ENCODE peak calls at places on chromosomes 6 and 20, in nine cellular contexts. P is CD8-positive, alpha-beta T cell; B is RWPE1; V is stimulated activated CD4-positive, alpha-beta T cell treated with anti-CD3 and anti-CD28 coated beads, TNF-alpha, amount 100 ng/mL, for 48 hours; I is NB4; R is fibroblast of mammary gland; D is Caco-2; A is EL; U is stimulated activated CD8-positive, alpha-beta memory T cell treated with anti-CD3 and anti-CD28 coated beads, Interleukin-15, amount 100 ng/mL, for 24 hours. T is an unnamed sample.

GRCh38 chr20:58271596-58272460 is 37.7 kb upstream of the RAB22A start:
- DNase-seq in P (no peak), B (no peak), V (peak; percentile 33), I (no peak), R (no peak), D (no peak), A (no peak), U (no peak), T (no peak)

GRCh38 chr6:164695896-164696295 is 613.5 kb downstream of the C6orf118 start:
- DNase-seq in P (no peak), B (no peak), V (no peak), I (peak; percentile 74), R (no peak), D (no peak), A (no peak), U (no peak), T (no peak)

GRCh38 chr6:66065313-66065712 is 358.3 kb upstream of the EYS start:
- DNase-seq in P (no peak), B (no peak), V (no peak), I (no peak), R (no peak), D (no peak), A (no peak), U (no peak), T (no peak)

GRCh38 chr6:36382976-36383375 is 4.5 kb downstream of the ETV7 start:
- DNase-seq in P (no peak), B (no peak), V (no peak), I (no peak), R (no peak), D (no peak), A (no peak), U (no peak), T (no peak)

GRCh38 chr6:45703041-45703739 is 312.5 kb downstream of the CLIC5 start:
- DNase-seq in P (no peak), B (peak; percentile 29), V (no peak), I (no peak), R (peak; percentile 83), D (no peak), A (peak; percentile 71), U (no peak), T (no peak)

GRCh38 chr6:6712979-6713514 is 124.5 kb downstream of the LY86 start:
- DNase-seq in P (no peak), B (no peak), V (no peak), I (peak; percentile 95), R (no peak), D (no peak), A (peak; percentile 17), U (no peak), T (peak; percentile 68)

GRCh38 chr20:603116-603640 is 6.9 kb downstream of the TCF15 start:
- DNase-seq in P (no peak), B (no peak), V (no peak), I (no peak), R (no peak), D (no peak), A (no peak), U (no peak), T (no peak)

GRCh38 chr20:50068041-50068651 is 44.8 kb downstream of the UBE2V1 start:
- DNase-seq in P (no peak), B (no peak), V (no peak), I (no peak), R (no peak), D (no peak), A (no peak), U (no peak), T (no peak)

GRCh38 chr20:5171790-5172164 is 45.0 kb downstream of the CDS2 start:
- DNase-seq in P (no peak), B (no peak), V (no peak), I (no peak), R (no peak), D (no peak), A (no peak), U (no peak), T (no peak)

GRCh38 chr6:32154514-32155161 is 697 bp downstream of the PPT2 start:
- DNase-seq in P (peak; percentile 48), B (peak; percentile 67), V (no peak), I (peak; percentile 84), R (peak; percentile 56), D (peak; percentile 83), A (peak; percentile 67), U (peak; percentile 13), T (no peak)

GRCh38 chr20:48668451-48668946 is 159.3 kb downstream of the PREX1 start:
- DNase-seq in P (no peak), B (no peak), V (no peak), I (peak; percentile 51), R (no peak), D (no peak), A (peak; percentile 31), U (no peak), T (no peak)

GRCh38 chr6:132089173-132089572 is 138.0 kb upstream of the CCN2 start:
- DNase-seq in P (no peak), B (no peak), V (no peak), I (no peak), R (no peak), D (no peak), A (no peak), U (no peak), T (no peak)

GRCh38 chr20:37075932-37076685 is 19.7 kb downstream of the RBL1 start:
- DNase-seq in P (no peak), B (no peak), V (no peak), I (no peak), R (no peak), D (no peak), A (peak; percentile 13), U (no peak), T (no peak)

GRCh38 chr6:120993929-120994572 is 340.2 kb downstream of the TBC1D32 start:
- DNase-seq in P (no peak), B (no peak), V (no peak), I (no peak), R (no peak), D (no peak), A (no peak), U (no peak), T (no peak)

GRCh38 chr6:136784910-136785746 is 7.1 kb downstream of the MAP3K5 start:
- DNase-seq in P (no peak), B (no peak), V (no peak), I (peak; percentile 96), R (no peak), D (no peak), A (no peak), U (no peak), T (peak; percentile 86)

GRCh38 chr6:42315991-42316378 is 98.3 kb upstream of the MRPS10 start:
- DNase-seq in P (no peak), B (peak; percentile 93), V (no peak), I (peak; percentile 85), R (peak; percentile 97), D (peak; percentile 79), A (peak; percentile 99), U (no peak), T (peak; percentile 93)

GRCh38 chr20:12598894-12599293 is 409.9 kb upstream of the SPTLC3 start:
- DNase-seq in P (no peak), B (no peak), V (no peak), I (no peak), R (no peak), D (no peak), A (no peak), U (no peak), T (no peak)

GRCh38 chr6:131849799-131850198 is 42.0 kb downstream of the ENPP1 start:
- DNase-seq in P (no peak), B (no peak), V (no peak), I (no peak), R (no peak), D (no peak), A (no peak), U (no peak), T (no peak)

GRCh38 chr6:85640806-85641205 is 1.9 kb downstream of the SYNCRIP start:
- DNase-seq in P (no peak), B (no peak), V (no peak), I (no peak), R (peak; percentile 9), D (no peak), A (peak; percentile 7), U (no peak), T (no peak)

GRCh38 chr6:82568290-82568993 is 204.8 kb downstream of the TPBG start:
- DNase-seq in P (no peak), B (no peak), V (no peak), I (no peak), R (no peak), D (no peak), A (no peak), U (no peak), T (no peak)

GRCh38 chr6:138004423-138005287 is 102.6 kb downstream of the PERP start:
- DNase-seq in P (no peak), B (peak; percentile 38), V (no peak), I (peak; percentile 74), R (peak; percentile 52), D (no peak), A (peak; percentile 32), U (no peak), T (no peak)

GRCh38 chr6:55969501-55969900 is 94.1 kb upstream of the BMP5 start:
- DNase-seq in P (no peak), B (no peak), V (no peak), I (no peak), R (no peak), D (no peak), A (no peak), U (no peak), T (no peak)

GRCh38 chr20:63538204-63539091 is 1.3 kb upstream of the PTK6 start:
- DNase-seq in P (no peak), B (peak; percentile 89), V (no peak), I (no peak), R (peak; percentile 46), D (no peak), A (peak; percentile 62), U (no peak), T (no peak)

GRCh38 chr6:107144014-107144413 is 28.7 kb upstream of the BEND3 start:
- DNase-seq in P (no peak), B (no peak), V (no peak), I (no peak), R (no peak), D (no peak), A (no peak), U (no peak), T (no peak)

GRCh38 chr20:21607971-21608735 is 94.3 kb upstream of the NKX2-2 start:
- DNase-seq in P (no peak), B (no peak), V (no peak), I (no peak), R (no peak), D (no peak), A (no peak), U (no peak), T (no peak)

GRCh38 chr20:38840053-38840893 is 34.8 kb downstream of the PPP1R16B start:
- DNase-seq in P (no peak), B (no peak), V (no peak), I (peak; percentile 27), R (peak; percentile 7), D (peak; percentile 27), A (no peak), U (no peak), T (no peak)

GRCh38 chr20:38001981-38002380 is 31.3 kb downstream of the TTI1 start:
- DNase-seq in P (no peak), B (no peak), V (no peak), I (no peak), R (no peak), D (peak; percentile 30), A (peak; percentile 18), U (no peak), T (no peak)